ENCODE peak calls at places on chromosome 13, in seven cellular contexts. P is transverse colon, V is ovary, S is stomach, H is upper lobe of left lung, U is SK-N-SH, B is A549. N is an unnamed sample.

GRCh38 chr13:93217701-93218100 is 8.9 kb upstream of the GPC6 start:
- DNase-seq in V (no peak), U (no peak), H (no peak), B (no peak), P (no peak), S (no peak), N (no peak)

GRCh38 chr13:73465629-73465974 is 406.8 kb downstream of the KLF5 start:
- DNase-seq in S (no peak), B (peak), P (peak), U (no peak), H (no peak), V (no peak), N (no peak)

GRCh38 chr13:33494596-33495214 is 209.2 kb upstream of the STARD13 start:
- DNase-seq in U (no peak), H (no peak), B (no peak), S (no peak), P (no peak), V (no peak), N (no peak)

GRCh38 chr13:32415019-32415418 is 12.9 kb downstream of the N4BP2L1 start:
- DNase-seq in P (peak), B (peak), U (peak), V (no peak), S (no peak), H (no peak), N (no peak)

GRCh38 chr13:33743438-33744368 is 74.2 kb upstream of the RFC3 start:
- DNase-seq in S (no peak), V (no peak), P (no peak), H (no peak), B (no peak), U (no peak), N (no peak)

GRCh38 chr13:91719033-91719432 is 320.6 kb downstream of the GPC5 start:
- DNase-seq in U (no peak), S (no peak), P (no peak), B (no peak), V (no peak), H (no peak), N (no peak)

GRCh38 chr13:40116008-40116407 is 460.5 kb downstream of the COG6 start:
- DNase-seq in H (no peak), S (peak), B (peak), U (no peak), P (peak), V (peak), N (no peak)

GRCh38 chr13:49497272-49497671 is 1.5 kb downstream of the PHF11 start:
- DNase-seq in H (no peak), B (no peak), U (no peak), S (no peak), P (no peak), V (no peak), N (no peak)

GRCh38 chr13:97141564-97142005 is 80.5 kb upstream of the MBNL2 start:
- DNase-seq in S (peak), B (peak), H (no peak), V (no peak), U (no peak), P (peak), N (no peak)

GRCh38 chr13:39253774-39254173 is 215.5 kb downstream of the NHLRC3 start:
- DNase-seq in S (no peak), H (no peak), B (no peak), P (no peak), V (no peak), U (no peak), N (no peak)

GRCh38 chr13:33611016-33611805 is 206.7 kb upstream of the RFC3 start:
- DNase-seq in B (no peak), P (peak), S (peak), U (no peak), V (peak), H (no peak), N (peak)

GRCh38 chr13:40074338-40074737 is 418.9 kb downstream of the COG6 start:
- DNase-seq in S (no peak), P (no peak), B (no peak), V (peak), U (no peak), H (no peak), N (no peak)

GRCh38 chr13:49326222-49326917 is 78.6 kb downstream of the CDADC1 start:
- DNase-seq in P (no peak), S (no peak), H (no peak), V (no peak), U (no peak), B (no peak), N (no peak)

GRCh38 chr13:30698023-30698422 is 37.3 kb upstream of the ALOX5AP start:
- DNase-seq in H (no peak), P (no peak), V (no peak), U (peak), S (no peak), B (no peak), N (no peak)

GRCh38 chr13:46478641-46479040 is 74.3 kb upstream of the LRCH1 start:
- DNase-seq in B (no peak), U (no peak), P (no peak), V (no peak), H (no peak), S (no peak), N (no peak)

GRCh38 chr13:51557875-51558604 is 26.2 kb upstream of the WDFY2 start:
- DNase-seq in S (no peak), B (no peak), U (no peak), P (no peak), H (no peak), V (no peak), N (no peak)

GRCh38 chr13:114071991-114072390 is 60.4 kb downstream of the RASA3 start:
- DNase-seq in U (no peak), P (no peak), B (no peak), H (no peak), V (no peak), S (no peak), N (peak)

GRCh38 chr13:44423824-44424223 is 50.2 kb downstream of the SERP2 start:
- DNase-seq in U (no peak), S (no peak), B (no peak), P (no peak), V (no peak), H (no peak), N (no peak)

GRCh38 chr13:44420376-44421220 is 47.0 kb downstream of the SERP2 start:
- DNase-seq in P (no peak), B (no peak), U (no peak), S (no peak), V (no peak), H (no peak), N (no peak)

GRCh38 chr13:44425041-44425814 is 51.6 kb downstream of the SERP2 start:
- DNase-seq in S (no peak), P (no peak), B (no peak), H (no peak), U (peak), V (no peak), N (no peak)

GRCh38 chr13:44422755-44423643 is 49.4 kb downstream of the SERP2 start:
- DNase-seq in H (peak), V (peak), S (no peak), U (no peak), B (no peak), P (no peak), N (no peak)

GRCh38 chr13:44421853-44422525 is 48.4 kb downstream of the SERP2 start:
- DNase-seq in V (no peak), P (no peak), B (no peak), S (no peak), H (no peak), U (no peak), N (no peak)
- TF ChIP-seq EP300 in V (no peak), P (no peak), B (no peak), S (no peak), H (no peak), U (no peak), N (no peak)

GRCh38 chr13:112587767-112588489 is at the start of gene TUBGCP3:
- DNase-seq in B (peak), H (peak), V (peak), S (peak), U (peak), P (peak), N (peak)
- TF ChIP-seq EP300 in B (no peak), H (peak), V (no peak), S (no peak), U (no peak), P (no peak), N (no peak)

DNA sequence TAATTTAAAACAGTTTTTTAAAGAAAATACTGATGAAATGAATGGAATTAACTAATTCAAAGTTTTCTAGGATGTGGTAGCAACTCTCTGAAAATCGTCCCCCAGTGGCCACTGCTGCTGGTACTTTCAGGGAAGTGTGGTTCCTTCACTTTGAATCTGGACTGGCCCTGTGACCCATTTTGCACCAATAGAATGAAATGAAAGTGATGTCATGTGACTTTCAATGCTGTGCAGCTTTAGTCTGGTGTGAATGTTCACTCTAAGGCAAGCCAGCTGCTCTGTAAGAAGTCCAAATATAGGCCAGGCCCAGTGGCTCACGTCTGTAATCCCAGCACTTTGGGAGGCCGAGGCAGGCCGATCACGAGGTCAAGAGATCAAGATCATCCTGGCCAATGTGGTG is 26.4 kb upstream of the HNRNPA1L2 start:
- DNase-seq in V (no peak), B (peak), S (no peak), U (no peak), H (no peak), P (no peak), N (no peak)
- TF ChIP-seq EP300 in V (no peak), B (no peak), S (no peak), U (no peak), H (no peak), P (no peak), N (no peak)

GRCh38 chr13:99367106-99367616 is 60.0 kb upstream of the GPR183 start:
- DNase-seq in H (no peak), P (no peak), U (no peak), S (no peak), B (no peak), V (no peak), N (no peak)

GRCh38 chr13:99363949-99364348 is 56.8 kb upstream of the GPR183 start:
- DNase-seq in V (no peak), B (no peak), S (no peak), U (no peak), H (no peak), P (no peak), N (no peak)

GRCh38 chr13:99363391-99363790 is 56.2 kb upstream of the GPR183 start:
- DNase-seq in B (no peak), H (no peak), S (no peak), V (no peak), P (no peak), U (no peak), N (no peak)

GRCh38 chr13:99367663-99368448 is 60.7 kb upstream of the GPR183 start:
- DNase-seq in S (no peak), H (no peak), B (no peak), U (no peak), V (no peak), P (no peak), N (no peak)

DNA sequence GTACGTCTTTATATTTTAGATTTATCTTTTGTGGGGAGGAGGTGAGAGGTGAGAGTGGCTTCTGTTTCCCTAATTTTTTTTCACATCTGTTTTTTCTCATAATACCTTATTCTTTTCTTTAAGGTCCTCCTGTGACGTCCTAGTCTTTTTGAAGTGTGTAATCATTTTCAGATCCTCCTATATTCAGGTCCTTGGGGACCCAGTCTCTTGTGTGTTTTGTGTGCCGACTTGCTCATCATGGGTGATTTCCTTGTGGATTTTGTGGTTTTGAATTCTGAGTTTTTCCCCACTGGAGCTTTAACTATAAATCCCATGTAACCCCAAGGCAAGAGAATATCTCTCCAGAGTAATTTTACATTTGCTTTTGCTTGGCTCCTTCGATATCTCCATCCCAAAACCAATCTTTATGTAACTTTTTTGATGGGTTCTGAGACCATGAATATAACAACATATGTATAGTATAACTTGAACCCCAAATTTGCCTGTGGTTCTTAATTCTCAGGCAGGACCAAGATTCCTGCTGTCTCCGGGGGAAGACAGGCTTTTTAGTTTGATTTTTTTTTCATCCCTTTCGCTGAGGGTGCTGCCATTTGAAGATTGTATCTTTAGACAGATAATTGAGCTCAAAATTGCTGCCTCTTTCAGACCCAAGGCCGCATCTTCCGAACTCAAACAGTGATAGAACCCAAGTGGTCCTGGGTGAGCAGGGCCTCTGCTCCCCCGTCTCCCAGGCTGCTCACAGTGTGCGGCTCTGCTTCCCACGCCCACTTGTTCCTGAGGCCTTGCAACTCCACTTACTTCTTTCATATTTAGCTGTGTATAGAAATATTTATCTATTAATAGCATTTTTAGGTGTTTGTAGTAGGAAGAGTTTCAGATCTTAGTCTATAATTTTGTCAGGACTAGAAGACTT is 59.1 kb upstream of the GPR183 start:
- DNase-seq in S (no peak), H (no peak), V (no peak), U (no peak), P (no peak), B (no peak), N (no peak)
- TF ChIP-seq EP300 in S (no peak), H (no peak), V (no peak), U (no peak), P (no peak), B (no peak), N (no peak)

DNA sequence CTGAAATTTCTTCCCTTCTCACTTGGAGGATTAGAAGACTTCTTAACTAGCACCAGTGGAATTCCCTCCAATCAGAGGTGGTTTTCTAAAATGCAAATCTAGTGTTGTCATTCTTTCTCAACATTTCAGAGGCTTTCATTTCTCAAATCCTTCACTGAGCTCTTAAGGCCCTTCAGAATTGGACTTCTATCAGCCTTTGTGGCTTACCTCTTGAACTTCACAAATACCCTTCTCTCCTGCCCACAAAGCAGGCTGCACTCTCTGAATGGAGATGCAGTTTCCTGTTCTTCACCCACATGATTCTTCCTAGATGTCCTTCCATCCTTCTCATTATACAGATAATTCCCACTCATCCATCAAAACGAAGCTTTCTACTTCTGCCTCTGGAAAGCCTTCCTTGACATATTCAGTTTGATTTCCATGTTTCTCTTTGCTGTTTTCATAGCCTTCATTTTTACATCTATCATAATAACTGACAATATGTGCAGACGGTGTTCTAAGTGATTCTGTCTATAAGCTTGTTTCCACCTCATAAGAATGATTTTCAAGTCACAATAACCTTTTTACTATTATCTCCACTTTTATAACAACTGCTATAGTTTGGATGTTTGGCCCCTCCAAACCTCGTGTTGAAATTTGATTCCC is 123.1 kb upstream of the GPR12 start:
- DNase-seq in S (no peak), P (no peak), V (no peak), U (no peak), H (no peak), B (no peak), N (no peak)
- TF ChIP-seq EP300 in S (no peak), P (no peak), V (no peak), U (no peak), H (no peak), B (no peak), N (no peak)

DNA sequence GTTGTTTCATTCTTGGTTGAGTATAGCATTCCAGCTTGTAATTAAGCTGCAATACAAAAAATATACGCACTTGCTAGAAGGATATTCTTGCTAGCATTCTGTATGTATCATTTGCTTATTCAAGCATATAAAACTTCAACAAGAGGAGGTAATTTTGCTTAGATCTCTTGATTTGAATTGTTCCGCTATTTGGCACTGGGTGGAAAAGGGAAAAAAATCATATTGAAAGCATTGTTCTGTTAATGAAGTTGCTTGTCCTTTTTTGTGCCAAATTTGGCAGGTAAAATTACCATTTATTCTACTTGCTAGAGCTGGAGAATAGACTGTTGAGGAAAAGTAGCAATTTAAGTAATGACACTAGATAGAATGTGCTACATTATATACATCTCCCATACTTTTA is 190.2 kb downstream of the GGACT start:
- DNase-seq in P (no peak), V (no peak), B (no peak), U (no peak), S (no peak), H (no peak), N (no peak)
- TF ChIP-seq EP300 in P (no peak), V (no peak), B (no peak), U (no peak), S (no peak), H (no peak), N (no peak)

GRCh38 chr13:110869805-110870706 is 44.8 kb downstream of the ANKRD10 start:
- DNase-seq in S (peak), B (peak), U (peak), H (peak), P (peak), V (peak), N (peak)
- TF ChIP-seq EP300 in S (peak), B (peak), U (peak), H (peak), P (peak), V (peak), N (peak)

DNA sequence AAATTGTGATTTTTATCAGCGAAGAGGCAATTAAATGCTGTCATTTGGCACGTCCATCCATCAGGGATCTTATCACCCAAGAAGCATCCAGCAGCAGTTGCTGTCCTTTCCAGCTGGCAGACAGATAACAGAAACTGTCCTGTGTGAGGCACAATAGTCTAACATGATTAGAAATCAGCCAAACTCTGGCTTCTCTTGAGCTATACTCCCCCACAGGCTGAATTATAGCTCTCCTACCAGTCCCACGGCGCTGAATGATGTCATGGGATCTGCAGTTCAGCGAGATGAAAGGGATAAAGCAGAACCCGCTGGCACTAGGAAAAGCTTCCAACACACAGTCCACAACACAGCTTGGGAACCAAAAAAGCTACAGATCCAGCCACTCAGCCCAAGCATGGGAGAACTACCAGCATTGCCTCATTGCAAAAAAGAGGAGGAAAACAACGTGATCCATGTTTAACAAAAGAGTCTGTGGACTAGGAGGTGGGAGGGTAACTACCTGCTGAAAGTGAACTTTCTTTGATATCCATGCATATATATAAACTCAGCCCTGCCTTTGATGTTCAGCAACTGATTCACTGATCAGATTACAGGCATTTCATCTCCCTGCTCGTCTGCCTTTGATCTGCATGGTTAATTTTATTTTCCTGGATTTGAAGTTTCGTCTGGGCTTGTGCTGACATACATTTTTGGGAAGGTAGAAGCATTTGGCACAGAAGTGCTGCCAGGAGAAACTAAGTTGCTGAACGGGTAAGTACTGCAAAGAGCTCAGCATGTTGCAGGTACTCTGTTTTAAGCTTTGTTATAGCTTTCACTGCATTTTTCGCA is at the start of gene TNFRSF19:
- DNase-seq in V (no peak), B (no peak), S (no peak), H (no peak), P (no peak), U (peak), N (peak)
- TF ChIP-seq EP300 in V (no peak), B (no peak), S (no peak), H (no peak), P (no peak), U (peak), N (no peak)